ENCODE peak calls at places on chromosome 13, in five cellular contexts. F is stimulated activated CD4-positive, alpha-beta T cell treated with anti-CD3 and anti-CD28 coated beads, Interleukin-1b, Interleukin-23, amount 100 ng/mL, for 4 hours; O is Daoy; A is NCI-H774; M is body of pancreas. D is an unnamed sample.

GRCh38 chr13:30241537-30241936 is 65.8 kb downstream of the KATNAL1 start:
- DNase-seq in F (no peak), O (no peak), A (no peak), M (no peak), D (no peak)

GRCh38 chr13:113426591-113426986 is 26.7 kb downstream of the ADPRHL1 start:
- DNase-seq in F (no peak), O (no peak), A (no peak), M (no peak), D (no peak)

GRCh38 chr13:77544365-77544764 is 8.9 kb downstream of the SCEL start:
- DNase-seq in F (no peak), O (peak), A (no peak), M (peak), D (peak)

GRCh38 chr13:108663710-108664109 is 34.3 kb downstream of the MYO16 start:
- DNase-seq in F (no peak), O (no peak), A (no peak), M (no peak), D (no peak)

GRCh38 chr13:73411067-73411809 is 352.4 kb downstream of the KLF5 start:
- DNase-seq in F (no peak), O (no peak), A (no peak), M (no peak), D (no peak)

GRCh38 chr13:100875392-100876043 is 200.9 kb upstream of the TMTC4 start:
- DNase-seq in F (no peak), O (peak), A (no peak), M (no peak), D (no peak)

GRCh38 chr13:106118050-106118449 is 417.4 kb downstream of the EFNB2 start:
- DNase-seq in F (no peak), O (no peak), A (no peak), M (no peak), D (no peak)

GRCh38 chr13:33509642-33510229 is 224.2 kb upstream of the STARD13 start:
- DNase-seq in F (no peak), O (no peak), A (no peak), M (peak), D (no peak)

GRCh38 chr13:113458218-113459065 is 5.2 kb upstream of the ADPRHL1 start:
- DNase-seq in F (no peak), O (peak), A (no peak), M (no peak), D (no peak)

GRCh38 chr13:26457212-26457611 is 100.3 kb upstream of the WASF3 start:
- DNase-seq in F (no peak), O (peak), A (no peak), M (peak), D (no peak)

GRCh38 chr13:90690458-90691063 is 656.9 kb upstream of the MIR17HG start:
- DNase-seq in F (no peak), O (no peak), A (no peak), M (peak), D (no peak)

GRCh38 chr13:95644611-95645052 is at the start of gene DZIP1:
- DNase-seq in F (no peak), O (peak), A (no peak), M (peak), D (peak)

GRCh38 chr13:59701261-59701660 is 462.5 kb downstream of the DIAPH3 start:
- DNase-seq in F (no peak), O (no peak), A (no peak), M (no peak), D (no peak)

GRCh38 chr13:38980628-38981078 is 10.0 kb downstream of the STOML3 start:
- DNase-seq in F (no peak), O (no peak), A (no peak), M (no peak), D (no peak)

GRCh38 chr13:48038763-48039162 is 1.2 kb downstream of the NUDT15 start:
- DNase-seq in F (no peak), O (peak), A (no peak), M (no peak), D (no peak)

GRCh38 chr13:44906230-44906629 is 83.0 kb downstream of the NUFIP1 start:
- DNase-seq in F (no peak), O (no peak), A (no peak), M (peak), D (no peak)

GRCh38 chr13:100887729-100888151 is 213.1 kb upstream of the TMTC4 start:
- DNase-seq in F (no peak), O (peak), A (no peak), M (peak), D (no peak)

GRCh38 chr13:78022164-78022877 is 103.7 kb upstream of the EDNRB start:
- DNase-seq in F (peak), O (peak), A (no peak), M (peak), D (no peak)

GRCh38 chr13:32902898-32903297 is 113.3 kb upstream of the KL start:
- DNase-seq in F (no peak), O (peak), A (no peak), M (peak), D (peak)